ENCODE peak calls at places on chromosome 13, in four cellular contexts. One of them, this sample, is unnamed.

GRCh38 chr13:75236774-75237173 is 245.2 kb downstream of the TBC1D4 start:
- DNase-seq in stimulated activated CD4-positive, alpha-beta T cell treated with anti-CD3 and anti-CD28 coated beads, Interleukin-12 subunit alpha, Interleukin-12 subunit beta, amount 100 ng/mL, for 24 hours: no peak
- DNase-seq in breast epithelium: no peak
- DNase-seq in left lung: no peak
- DNase-seq in this sample: no peak

GRCh38 chr13:112057736-112058518 is 9.0 kb upstream of the SOX1 start:
- DNase-seq in stimulated activated CD4-positive, alpha-beta T cell treated with anti-CD3 and anti-CD28 coated beads, Interleukin-12 subunit alpha, Interleukin-12 subunit beta, amount 100 ng/mL, for 24 hours: no peak
- DNase-seq in breast epithelium: no peak
- DNase-seq in left lung: no peak
- DNase-seq in this sample: no peak

GRCh38 chr13:49098198-49098597 is 121.9 kb upstream of the MLNR start:
- DNase-seq in stimulated activated CD4-positive, alpha-beta T cell treated with anti-CD3 and anti-CD28 coated beads, Interleukin-12 subunit alpha, Interleukin-12 subunit beta, amount 100 ng/mL, for 24 hours: no peak
- DNase-seq in breast epithelium: no peak
- DNase-seq in left lung: no peak
- DNase-seq in this sample: no peak

GRCh38 chr13:19587635-19588300 is 26.4 kb upstream of the TPTE2 start:
- DNase-seq in stimulated activated CD4-positive, alpha-beta T cell treated with anti-CD3 and anti-CD28 coated beads, Interleukin-12 subunit alpha, Interleukin-12 subunit beta, amount 100 ng/mL, for 24 hours: no peak
- DNase-seq in breast epithelium: no peak
- DNase-seq in left lung: no peak
- DNase-seq in this sample: no peak

GRCh38 chr13:50320297-50320862 is 305.1 kb downstream of the KCNRG start:
- DNase-seq in stimulated activated CD4-positive, alpha-beta T cell treated with anti-CD3 and anti-CD28 coated beads, Interleukin-12 subunit alpha, Interleukin-12 subunit beta, amount 100 ng/mL, for 24 hours: no peak
- DNase-seq in breast epithelium: no peak
- DNase-seq in left lung: no peak
- DNase-seq in this sample: no peak

GRCh38 chr13:65378943-65379519 is 1851.1 kb downstream of the PCDH9 start:
- DNase-seq in stimulated activated CD4-positive, alpha-beta T cell treated with anti-CD3 and anti-CD28 coated beads, Interleukin-12 subunit alpha, Interleukin-12 subunit beta, amount 100 ng/mL, for 24 hours: no peak
- DNase-seq in breast epithelium: no peak
- DNase-seq in left lung: no peak
- DNase-seq in this sample: no peak

GRCh38 chr13:24452044-24452443 is 60.5 kb downstream of the PARP4 start:
- DNase-seq in stimulated activated CD4-positive, alpha-beta T cell treated with anti-CD3 and anti-CD28 coated beads, Interleukin-12 subunit alpha, Interleukin-12 subunit beta, amount 100 ng/mL, for 24 hours: no peak
- DNase-seq in breast epithelium: no peak
- DNase-seq in left lung: no peak
- DNase-seq in this sample: no peak

GRCh38 chr13:43154839-43155238 is 131.5 kb downstream of the DNAJC15 start:
- DNase-seq in stimulated activated CD4-positive, alpha-beta T cell treated with anti-CD3 and anti-CD28 coated beads, Interleukin-12 subunit alpha, Interleukin-12 subunit beta, amount 100 ng/mL, for 24 hours: no peak
- DNase-seq in breast epithelium: no peak
- DNase-seq in left lung: no peak
- DNase-seq in this sample: no peak

GRCh38 chr13:27170521-27171243 is 929 bp downstream of the USP12 start:
- DNase-seq in stimulated activated CD4-positive, alpha-beta T cell treated with anti-CD3 and anti-CD28 coated beads, Interleukin-12 subunit alpha, Interleukin-12 subunit beta, amount 100 ng/mL, for 24 hours: peak
- DNase-seq in breast epithelium: no peak
- DNase-seq in left lung: peak
- DNase-seq in this sample: peak

GRCh38 chr13:99746857-99747710 is 224.5 kb downstream of the ZIC5 start:
- DNase-seq in stimulated activated CD4-positive, alpha-beta T cell treated with anti-CD3 and anti-CD28 coated beads, Interleukin-12 subunit alpha, Interleukin-12 subunit beta, amount 100 ng/mL, for 24 hours: no peak
- DNase-seq in breast epithelium: no peak
- DNase-seq in left lung: no peak
- DNase-seq in this sample: no peak

GRCh38 chr13:60019119-60019993 is 144.4 kb downstream of the DIAPH3 start:
- DNase-seq in stimulated activated CD4-positive, alpha-beta T cell treated with anti-CD3 and anti-CD28 coated beads, Interleukin-12 subunit alpha, Interleukin-12 subunit beta, amount 100 ng/mL, for 24 hours: no peak
- DNase-seq in breast epithelium: no peak
- DNase-seq in left lung: no peak
- DNase-seq in this sample: no peak

GRCh38 chr13:29591310-29591709 is 4.2 kb downstream of the SLC7A1 start:
- DNase-seq in stimulated activated CD4-positive, alpha-beta T cell treated with anti-CD3 and anti-CD28 coated beads, Interleukin-12 subunit alpha, Interleukin-12 subunit beta, amount 100 ng/mL, for 24 hours: no peak
- DNase-seq in breast epithelium: no peak
- DNase-seq in left lung: no peak
- DNase-seq in this sample: no peak

GRCh38 chr13:21894703-21895699 is 224.1 kb downstream of the FGF9 start:
- DNase-seq in stimulated activated CD4-positive, alpha-beta T cell treated with anti-CD3 and anti-CD28 coated beads, Interleukin-12 subunit alpha, Interleukin-12 subunit beta, amount 100 ng/mL, for 24 hours: no peak
- DNase-seq in breast epithelium: no peak
- DNase-seq in left lung: no peak
- DNase-seq in this sample: no peak

GRCh38 chr13:79837741-79838450 is 356.9 kb downstream of the NDFIP2 start:
- DNase-seq in stimulated activated CD4-positive, alpha-beta T cell treated with anti-CD3 and anti-CD28 coated beads, Interleukin-12 subunit alpha, Interleukin-12 subunit beta, amount 100 ng/mL, for 24 hours: no peak
- DNase-seq in breast epithelium: no peak
- DNase-seq in left lung: no peak
- DNase-seq in this sample: no peak

GRCh38 chr13:106187501-106187900 is 348.0 kb downstream of the EFNB2 start:
- DNase-seq in stimulated activated CD4-positive, alpha-beta T cell treated with anti-CD3 and anti-CD28 coated beads, Interleukin-12 subunit alpha, Interleukin-12 subunit beta, amount 100 ng/mL, for 24 hours: no peak
- DNase-seq in breast epithelium: no peak
- DNase-seq in left lung: no peak
- DNase-seq in this sample: no peak

GRCh38 chr13:41127746-41128145 is 4.9 kb downstream of the KBTBD6 start:
- DNase-seq in stimulated activated CD4-positive, alpha-beta T cell treated with anti-CD3 and anti-CD28 coated beads, Interleukin-12 subunit alpha, Interleukin-12 subunit beta, amount 100 ng/mL, for 24 hours: no peak
- DNase-seq in breast epithelium: no peak
- DNase-seq in left lung: no peak
- DNase-seq in this sample: no peak

GRCh38 chr13:72565893-72566292 is 161.5 kb downstream of the MZT1 start:
- DNase-seq in stimulated activated CD4-positive, alpha-beta T cell treated with anti-CD3 and anti-CD28 coated beads, Interleukin-12 subunit alpha, Interleukin-12 subunit beta, amount 100 ng/mL, for 24 hours: no peak
- DNase-seq in breast epithelium: no peak
- DNase-seq in left lung: no peak
- DNase-seq in this sample: no peak

GRCh38 chr13:23709521-23709920 is 139.3 kb downstream of the TNFRSF19 start:
- DNase-seq in stimulated activated CD4-positive, alpha-beta T cell treated with anti-CD3 and anti-CD28 coated beads, Interleukin-12 subunit alpha, Interleukin-12 subunit beta, amount 100 ng/mL, for 24 hours: no peak
- DNase-seq in breast epithelium: no peak
- DNase-seq in left lung: no peak
- DNase-seq in this sample: no peak

GRCh38 chr13:45658586-45659235 is 43.2 kb upstream of the ERICH6B start:
- DNase-seq in stimulated activated CD4-positive, alpha-beta T cell treated with anti-CD3 and anti-CD28 coated beads, Interleukin-12 subunit alpha, Interleukin-12 subunit beta, amount 100 ng/mL, for 24 hours: no peak
- DNase-seq in breast epithelium: no peak
- DNase-seq in left lung: no peak
- DNase-seq in this sample: no peak

GRCh38 chr13:65461590-65461989 is 1768.5 kb downstream of the PCDH9 start:
- DNase-seq in stimulated activated CD4-positive, alpha-beta T cell treated with anti-CD3 and anti-CD28 coated beads, Interleukin-12 subunit alpha, Interleukin-12 subunit beta, amount 100 ng/mL, for 24 hours: no peak
- DNase-seq in breast epithelium: no peak
- DNase-seq in left lung: no peak
- DNase-seq in this sample: no peak

GRCh38 chr13:79803939-79804487 is 323.1 kb downstream of the NDFIP2 start:
- DNase-seq in stimulated activated CD4-positive, alpha-beta T cell treated with anti-CD3 and anti-CD28 coated beads, Interleukin-12 subunit alpha, Interleukin-12 subunit beta, amount 100 ng/mL, for 24 hours: no peak
- DNase-seq in breast epithelium: no peak
- DNase-seq in left lung: no peak
- DNase-seq in this sample: no peak

GRCh38 chr13:98054301-98054700 is 88.6 kb upstream of the FARP1 start:
- DNase-seq in stimulated activated CD4-positive, alpha-beta T cell treated with anti-CD3 and anti-CD28 coated beads, Interleukin-12 subunit alpha, Interleukin-12 subunit beta, amount 100 ng/mL, for 24 hours: no peak
- DNase-seq in breast epithelium: no peak
- DNase-seq in left lung: no peak
- DNase-seq in this sample: no peak

GRCh38 chr13:45055198-45055901 is 65.0 kb upstream of the GTF2F2 start:
- DNase-seq in stimulated activated CD4-positive, alpha-beta T cell treated with anti-CD3 and anti-CD28 coated beads, Interleukin-12 subunit alpha, Interleukin-12 subunit beta, amount 100 ng/mL, for 24 hours: peak
- DNase-seq in breast epithelium: no peak
- DNase-seq in left lung: no peak
- DNase-seq in this sample: no peak

GRCh38 chr13:104586010-104586746 is 1520.0 kb upstream of the SLC10A2 start:
- DNase-seq in stimulated activated CD4-positive, alpha-beta T cell treated with anti-CD3 and anti-CD28 coated beads, Interleukin-12 subunit alpha, Interleukin-12 subunit beta, amount 100 ng/mL, for 24 hours: no peak
- DNase-seq in breast epithelium: no peak
- DNase-seq in left lung: no peak
- DNase-seq in this sample: no peak

GRCh38 chr13:39876258-39876657 is 220.8 kb downstream of the COG6 start:
- DNase-seq in stimulated activated CD4-positive, alpha-beta T cell treated with anti-CD3 and anti-CD28 coated beads, Interleukin-12 subunit alpha, Interleukin-12 subunit beta, amount 100 ng/mL, for 24 hours: no peak
- DNase-seq in breast epithelium: no peak
- DNase-seq in left lung: no peak
- DNase-seq in this sample: no peak

GRCh38 chr13:95074820-95075219 is 226.4 kb downstream of the ABCC4 start:
- DNase-seq in stimulated activated CD4-positive, alpha-beta T cell treated with anti-CD3 and anti-CD28 coated beads, Interleukin-12 subunit alpha, Interleukin-12 subunit beta, amount 100 ng/mL, for 24 hours: no peak
- DNase-seq in breast epithelium: no peak
- DNase-seq in left lung: no peak
- DNase-seq in this sample: no peak

GRCh38 chr13:73872397-73872796 is 261.8 kb downstream of the KLF12 start:
- DNase-seq in stimulated activated CD4-positive, alpha-beta T cell treated with anti-CD3 and anti-CD28 coated beads, Interleukin-12 subunit alpha, Interleukin-12 subunit beta, amount 100 ng/mL, for 24 hours: no peak
- DNase-seq in breast epithelium: no peak
- DNase-seq in left lung: no peak
- DNase-seq in this sample: no peak

GRCh38 chr13:114043421-114044053 is 69.7 kb upstream of the C13orf46 start:
- DNase-seq in stimulated activated CD4-positive, alpha-beta T cell treated with anti-CD3 and anti-CD28 coated beads, Interleukin-12 subunit alpha, Interleukin-12 subunit beta, amount 100 ng/mL, for 24 hours: no peak
- DNase-seq in breast epithelium: no peak
- DNase-seq in left lung: no peak
- DNase-seq in this sample: peak

GRCh38 chr13:27790523-27790922 is 1.8 kb upstream of the GSX1 start:
- DNase-seq in stimulated activated CD4-positive, alpha-beta T cell treated with anti-CD3 and anti-CD28 coated beads, Interleukin-12 subunit alpha, Interleukin-12 subunit beta, amount 100 ng/mL, for 24 hours: no peak
- DNase-seq in breast epithelium: no peak
- DNase-seq in left lung: no peak
- DNase-seq in this sample: no peak

GRCh38 chr13:26045123-26045522 is 6.7 kb downstream of the SHISA2 start:
- DNase-seq in stimulated activated CD4-positive, alpha-beta T cell treated with anti-CD3 and anti-CD28 coated beads, Interleukin-12 subunit alpha, Interleukin-12 subunit beta, amount 100 ng/mL, for 24 hours: no peak
- DNase-seq in breast epithelium: no peak
- DNase-seq in left lung: no peak
- DNase-seq in this sample: no peak

GRCh38 chr13:44648392-44649117 is 72.4 kb upstream of the TSC22D1 start:
- DNase-seq in stimulated activated CD4-positive, alpha-beta T cell treated with anti-CD3 and anti-CD28 coated beads, Interleukin-12 subunit alpha, Interleukin-12 subunit beta, amount 100 ng/mL, for 24 hours: peak
- DNase-seq in breast epithelium: no peak
- DNase-seq in left lung: no peak
- DNase-seq in this sample: no peak

GRCh38 chr13:72567566-72567965 is 159.9 kb downstream of the MZT1 start:
- DNase-seq in stimulated activated CD4-positive, alpha-beta T cell treated with anti-CD3 and anti-CD28 coated beads, Interleukin-12 subunit alpha, Interleukin-12 subunit beta, amount 100 ng/mL, for 24 hours: no peak
- DNase-seq in breast epithelium: no peak
- DNase-seq in left lung: no peak
- DNase-seq in this sample: no peak

GRCh38 chr13:26707122-26708006 is 53.2 kb downstream of the GPR12 start:
- DNase-seq in stimulated activated CD4-positive, alpha-beta T cell treated with anti-CD3 and anti-CD28 coated beads, Interleukin-12 subunit alpha, Interleukin-12 subunit beta, amount 100 ng/mL, for 24 hours: no peak
- DNase-seq in breast epithelium: no peak
- DNase-seq in left lung: no peak
- DNase-seq in this sample: no peak

GRCh38 chr13:113430378-113431110 is 22.7 kb downstream of the ADPRHL1 start:
- DNase-seq in stimulated activated CD4-positive, alpha-beta T cell treated with anti-CD3 and anti-CD28 coated beads, Interleukin-12 subunit alpha, Interleukin-12 subunit beta, amount 100 ng/mL, for 24 hours: no peak
- DNase-seq in breast epithelium: no peak
- DNase-seq in left lung: no peak
- DNase-seq in this sample: no peak

GRCh38 chr13:98890920-98891319 is 86.9 kb downstream of the DOCK9 start:
- DNase-seq in stimulated activated CD4-positive, alpha-beta T cell treated with anti-CD3 and anti-CD28 coated beads, Interleukin-12 subunit alpha, Interleukin-12 subunit beta, amount 100 ng/mL, for 24 hours: no peak
- DNase-seq in breast epithelium: no peak
- DNase-seq in left lung: no peak
- DNase-seq in this sample: no peak

GRCh38 chr13:114315074-114315785 is 927 bp downstream of the CHAMP1 start:
- DNase-seq in stimulated activated CD4-positive, alpha-beta T cell treated with anti-CD3 and anti-CD28 coated beads, Interleukin-12 subunit alpha, Interleukin-12 subunit beta, amount 100 ng/mL, for 24 hours: no peak
- DNase-seq in breast epithelium: no peak
- DNase-seq in left lung: no peak
- DNase-seq in this sample: no peak

GRCh38 chr13:113407103-113407530 is 43.2 kb upstream of the GRTP1 start:
- DNase-seq in stimulated activated CD4-positive, alpha-beta T cell treated with anti-CD3 and anti-CD28 coated beads, Interleukin-12 subunit alpha, Interleukin-12 subunit beta, amount 100 ng/mL, for 24 hours: no peak
- DNase-seq in breast epithelium: no peak
- DNase-seq in left lung: peak
- DNase-seq in this sample: peak